ENCODE peak calls at places on chromosomes 13 and 19, in eight cellular contexts. One of them, this sample, is unnamed.
A peak's percentile ranks its signal among the peaks of the same experiment; 100 is the strongest.

GRCh38 chr13:99385161-99385560 is 78.0 kb upstream of the GPR183 start:
- DNase-seq in HEK293T: no peak
- DNase-seq in NCI-H1105: no peak
- DNase-seq in HT-29: no peak
- DNase-seq in NCI-H1930: no peak
- DNase-seq in NCI-H748 treated with DMSO at 0.1 percent for 48 hours: no peak
- DNase-seq in lung: no peak
- DNase-seq in LHCN-M2: no peak
- DNase-seq in this sample: no peak

GRCh38 chr19:33350538-33351309 is 22.8 kb upstream of the CEBPG start:
- DNase-seq in HEK293T: no peak
- DNase-seq in NCI-H1105: no peak
- DNase-seq in HT-29: no peak
- DNase-seq in NCI-H1930: no peak
- DNase-seq in NCI-H748 treated with DMSO at 0.1 percent for 48 hours: no peak
- DNase-seq in lung: no peak
- DNase-seq in LHCN-M2: peak; percentile 77
- DNase-seq in this sample: no peak

GRCh38 chr19:18473706-18474087 is 35.8 kb upstream of the ISYNA1 start:
- DNase-seq in HEK293T: no peak
- DNase-seq in NCI-H1105: no peak
- DNase-seq in HT-29: no peak
- DNase-seq in NCI-H1930: no peak
- DNase-seq in NCI-H748 treated with DMSO at 0.1 percent for 48 hours: no peak
- DNase-seq in lung: no peak
- DNase-seq in LHCN-M2: no peak
- DNase-seq in this sample: no peak

GRCh38 chr13:48840366-48840765 is 135.3 kb upstream of the FNDC3A start:
- DNase-seq in HEK293T: no peak
- DNase-seq in NCI-H1105: no peak
- DNase-seq in HT-29: no peak
- DNase-seq in NCI-H1930: no peak
- DNase-seq in NCI-H748 treated with DMSO at 0.1 percent for 48 hours: no peak
- DNase-seq in lung: no peak
- DNase-seq in LHCN-M2: no peak
- DNase-seq in this sample: no peak

GRCh38 chr19:33501957-33502356 is 19.6 kb downstream of the PEPD start:
- DNase-seq in HEK293T: no peak
- DNase-seq in NCI-H1105: no peak
- DNase-seq in HT-29: no peak
- DNase-seq in NCI-H1930: no peak
- DNase-seq in NCI-H748 treated with DMSO at 0.1 percent for 48 hours: no peak
- DNase-seq in lung: no peak
- DNase-seq in LHCN-M2: no peak
- DNase-seq in this sample: no peak

GRCh38 chr13:40651866-40652587 is 14.4 kb downstream of the FOXO1 start:
- DNase-seq in HEK293T: no peak
- DNase-seq in NCI-H1105: no peak
- DNase-seq in HT-29: no peak
- DNase-seq in NCI-H1930: no peak
- DNase-seq in NCI-H748 treated with DMSO at 0.1 percent for 48 hours: no peak
- DNase-seq in lung: no peak
- DNase-seq in LHCN-M2: no peak
- DNase-seq in this sample: no peak

GRCh38 chr13:59771272-59771671 is 392.5 kb downstream of the DIAPH3 start:
- DNase-seq in HEK293T: no peak
- DNase-seq in NCI-H1105: no peak
- DNase-seq in HT-29: peak; percentile 38
- DNase-seq in NCI-H1930: no peak
- DNase-seq in NCI-H748 treated with DMSO at 0.1 percent for 48 hours: no peak
- DNase-seq in lung: no peak
- DNase-seq in LHCN-M2: peak; percentile 19
- DNase-seq in this sample: peak; percentile 4

GRCh38 chr19:2529473-2529918 is 53.6 kb downstream of the GADD45B start:
- DNase-seq in HEK293T: no peak
- DNase-seq in NCI-H1105: no peak
- DNase-seq in HT-29: peak; percentile 57
- DNase-seq in NCI-H1930: no peak
- DNase-seq in NCI-H748 treated with DMSO at 0.1 percent for 48 hours: no peak
- DNase-seq in lung: no peak
- DNase-seq in LHCN-M2: peak; percentile 94
- DNase-seq in this sample: no peak

GRCh38 chr13:30607908-30608307 is 9.8 kb upstream of the USPL1 start:
- DNase-seq in HEK293T: no peak
- DNase-seq in NCI-H1105: no peak
- DNase-seq in HT-29: no peak
- DNase-seq in NCI-H1930: no peak
- DNase-seq in NCI-H748 treated with DMSO at 0.1 percent for 48 hours: peak; percentile 47
- DNase-seq in lung: peak; percentile 55
- DNase-seq in LHCN-M2: peak; percentile 50
- DNase-seq in this sample: no peak

GRCh38 chr19:47573076-47574026 is at the start of gene ZNF541:
- DNase-seq in HEK293T: no peak
- DNase-seq in NCI-H1105: no peak
- DNase-seq in HT-29: no peak
- DNase-seq in NCI-H1930: peak; percentile 60
- DNase-seq in NCI-H748 treated with DMSO at 0.1 percent for 48 hours: no peak
- DNase-seq in lung: peak; percentile 38
- DNase-seq in LHCN-M2: no peak
- DNase-seq in this sample: peak; percentile 70

GRCh38 chr19:55452381-55453325 is 8.8 kb downstream of the ISOC2 start:
- DNase-seq in HEK293T: peak; percentile 88
- DNase-seq in NCI-H1105: peak; percentile 93
- DNase-seq in HT-29: peak; percentile 27
- DNase-seq in NCI-H1930: peak; percentile 94
- DNase-seq in NCI-H748 treated with DMSO at 0.1 percent for 48 hours: peak; percentile 96
- DNase-seq in lung: peak; percentile 68
- DNase-seq in LHCN-M2: peak; percentile 69
- DNase-seq in this sample: peak; percentile 99

GRCh38 chr19:14528419-14529253 is 758 bp upstream of the TECR start:
- DNase-seq in HEK293T: no peak
- DNase-seq in NCI-H1105: no peak
- DNase-seq in HT-29: no peak
- DNase-seq in NCI-H1930: no peak
- DNase-seq in NCI-H748 treated with DMSO at 0.1 percent for 48 hours: no peak
- DNase-seq in lung: no peak
- DNase-seq in LHCN-M2: no peak
- DNase-seq in this sample: no peak

GRCh38 chr19:38977445-38978314 is 2.1 kb upstream of the FBXO17 start:
- DNase-seq in HEK293T: no peak
- DNase-seq in NCI-H1105: no peak
- DNase-seq in HT-29: no peak
- DNase-seq in NCI-H1930: no peak
- DNase-seq in NCI-H748 treated with DMSO at 0.1 percent for 48 hours: no peak
- DNase-seq in lung: no peak
- DNase-seq in LHCN-M2: no peak
- DNase-seq in this sample: no peak

GRCh38 chr19:13212759-13213330 is 62.6 kb downstream of the IER2 start:
- DNase-seq in HEK293T: peak; percentile 75
- DNase-seq in NCI-H1105: no peak
- DNase-seq in HT-29: peak; percentile 66
- DNase-seq in NCI-H1930: no peak
- DNase-seq in NCI-H748 treated with DMSO at 0.1 percent for 48 hours: no peak
- DNase-seq in lung: peak; percentile 59
- DNase-seq in LHCN-M2: peak; percentile 59
- DNase-seq in this sample: peak; percentile 88

GRCh38 chr19:11092181-11092538 is 2.9 kb downstream of the LDLR start:
- DNase-seq in HEK293T: no peak
- DNase-seq in NCI-H1105: no peak
- DNase-seq in HT-29: no peak
- DNase-seq in NCI-H1930: no peak
- DNase-seq in NCI-H748 treated with DMSO at 0.1 percent for 48 hours: no peak
- DNase-seq in lung: no peak
- DNase-seq in LHCN-M2: peak; percentile 66
- DNase-seq in this sample: no peak

GRCh38 chr13:100828226-100828625 is 153.6 kb upstream of the TMTC4 start:
- DNase-seq in HEK293T: peak; percentile 8
- DNase-seq in NCI-H1105: no peak
- DNase-seq in HT-29: peak; percentile 18
- DNase-seq in NCI-H1930: no peak
- DNase-seq in NCI-H748 treated with DMSO at 0.1 percent for 48 hours: peak; percentile 9
- DNase-seq in lung: no peak
- DNase-seq in LHCN-M2: no peak
- DNase-seq in this sample: no peak

GRCh38 chr13:111384441-111385181 is 64.2 kb downstream of the TEX29 start:
- DNase-seq in HEK293T: no peak
- DNase-seq in NCI-H1105: no peak
- DNase-seq in HT-29: no peak
- DNase-seq in NCI-H1930: no peak
- DNase-seq in NCI-H748 treated with DMSO at 0.1 percent for 48 hours: peak; percentile 51
- DNase-seq in lung: no peak
- DNase-seq in LHCN-M2: no peak
- DNase-seq in this sample: no peak

GRCh38 chr13:34900288-34900739 is 41.8 kb upstream of the NBEA start:
- DNase-seq in HEK293T: no peak
- DNase-seq in NCI-H1105: no peak
- DNase-seq in HT-29: no peak
- DNase-seq in NCI-H1930: no peak
- DNase-seq in NCI-H748 treated with DMSO at 0.1 percent for 48 hours: no peak
- DNase-seq in lung: no peak
- DNase-seq in LHCN-M2: no peak
- DNase-seq in this sample: no peak

GRCh38 chr13:83666126-83666525 is 216.1 kb downstream of the SLITRK1 start:
- DNase-seq in HEK293T: no peak
- DNase-seq in NCI-H1105: no peak
- DNase-seq in HT-29: no peak
- DNase-seq in NCI-H1930: no peak
- DNase-seq in NCI-H748 treated with DMSO at 0.1 percent for 48 hours: no peak
- DNase-seq in lung: no peak
- DNase-seq in LHCN-M2: peak; percentile 11
- DNase-seq in this sample: no peak

GRCh38 chr13:44313674-44314073 is 60.0 kb upstream of the SERP2 start:
- DNase-seq in HEK293T: no peak
- DNase-seq in NCI-H1105: no peak
- DNase-seq in HT-29: peak; percentile 77
- DNase-seq in NCI-H1930: no peak
- DNase-seq in NCI-H748 treated with DMSO at 0.1 percent for 48 hours: no peak
- DNase-seq in lung: no peak
- DNase-seq in LHCN-M2: peak; percentile 95
- DNase-seq in this sample: peak; percentile 9

GRCh38 chr13:51632643-51633357 is 48.5 kb downstream of the WDFY2 start:
- DNase-seq in HEK293T: no peak
- DNase-seq in NCI-H1105: no peak
- DNase-seq in HT-29: no peak
- DNase-seq in NCI-H1930: no peak
- DNase-seq in NCI-H748 treated with DMSO at 0.1 percent for 48 hours: no peak
- DNase-seq in lung: no peak
- DNase-seq in LHCN-M2: no peak
- DNase-seq in this sample: no peak

GRCh38 chr13:34254366-34254765 is 436.4 kb downstream of the RFC3 start:
- DNase-seq in HEK293T: no peak
- DNase-seq in NCI-H1105: no peak
- DNase-seq in HT-29: no peak
- DNase-seq in NCI-H1930: no peak
- DNase-seq in NCI-H748 treated with DMSO at 0.1 percent for 48 hours: no peak
- DNase-seq in lung: no peak
- DNase-seq in LHCN-M2: no peak
- DNase-seq in this sample: no peak

GRCh38 chr13:39263033-39263432 is 224.8 kb downstream of the NHLRC3 start:
- DNase-seq in HEK293T: peak; percentile 66
- DNase-seq in NCI-H1105: peak; percentile 16
- DNase-seq in HT-29: peak; percentile 84
- DNase-seq in NCI-H1930: no peak
- DNase-seq in NCI-H748 treated with DMSO at 0.1 percent for 48 hours: peak; percentile 85
- DNase-seq in lung: no peak
- DNase-seq in LHCN-M2: peak; percentile 37
- DNase-seq in this sample: peak; percentile 40

GRCh38 chr19:49637865-49638350 is 2.0 kb downstream of the RRAS start:
- DNase-seq in HEK293T: no peak
- DNase-seq in NCI-H1105: no peak
- DNase-seq in HT-29: peak; percentile 86
- DNase-seq in NCI-H1930: no peak
- DNase-seq in NCI-H748 treated with DMSO at 0.1 percent for 48 hours: no peak
- DNase-seq in lung: peak; percentile 87
- DNase-seq in LHCN-M2: peak; percentile 79
- DNase-seq in this sample: peak; percentile 71

GRCh38 chr13:36382030-36382429 is 35.8 kb upstream of the SPART start:
- DNase-seq in HEK293T: no peak
- DNase-seq in NCI-H1105: no peak
- DNase-seq in HT-29: no peak
- DNase-seq in NCI-H1930: no peak
- DNase-seq in NCI-H748 treated with DMSO at 0.1 percent for 48 hours: no peak
- DNase-seq in lung: no peak
- DNase-seq in LHCN-M2: peak; percentile 52
- DNase-seq in this sample: no peak

GRCh38 chr13:60162096-60162495 is 1.6 kb downstream of the DIAPH3 start:
- DNase-seq in HEK293T: no peak
- DNase-seq in NCI-H1105: no peak
- DNase-seq in HT-29: no peak
- DNase-seq in NCI-H1930: no peak
- DNase-seq in NCI-H748 treated with DMSO at 0.1 percent for 48 hours: no peak
- DNase-seq in lung: no peak
- DNase-seq in LHCN-M2: peak; percentile 23
- DNase-seq in this sample: no peak

GRCh38 chr19:18842166-18842565 is 10.4 kb downstream of the UPF1 start:
- DNase-seq in HEK293T: no peak
- DNase-seq in NCI-H1105: no peak
- DNase-seq in HT-29: no peak
- DNase-seq in NCI-H1930: no peak
- DNase-seq in NCI-H748 treated with DMSO at 0.1 percent for 48 hours: no peak
- DNase-seq in lung: no peak
- DNase-seq in LHCN-M2: no peak
- DNase-seq in this sample: no peak

GRCh38 chr13:30135351-30135750 is 172.0 kb downstream of the KATNAL1 start:
- DNase-seq in HEK293T: no peak
- DNase-seq in NCI-H1105: no peak
- DNase-seq in HT-29: no peak
- DNase-seq in NCI-H1930: no peak
- DNase-seq in NCI-H748 treated with DMSO at 0.1 percent for 48 hours: no peak
- DNase-seq in lung: no peak
- DNase-seq in LHCN-M2: no peak
- DNase-seq in this sample: no peak

GRCh38 chr19:19822148-19822429 is 539 bp upstream of the ZNF506 start:
- DNase-seq in HEK293T: no peak
- DNase-seq in NCI-H1105: no peak
- DNase-seq in HT-29: no peak
- DNase-seq in NCI-H1930: no peak
- DNase-seq in NCI-H748 treated with DMSO at 0.1 percent for 48 hours: no peak
- DNase-seq in lung: no peak
- DNase-seq in LHCN-M2: no peak
- DNase-seq in this sample: no peak

GRCh38 chr19:11420894-11421606 is 1.9 kb upstream of the RGL3 start:
- DNase-seq in HEK293T: no peak
- DNase-seq in NCI-H1105: peak; percentile 15
- DNase-seq in HT-29: no peak
- DNase-seq in NCI-H1930: no peak
- DNase-seq in NCI-H748 treated with DMSO at 0.1 percent for 48 hours: no peak
- DNase-seq in lung: no peak
- DNase-seq in LHCN-M2: no peak
- DNase-seq in this sample: peak; percentile 16

GRCh38 chr19:16301999-16302694 is 22.5 kb upstream of the KLF2 start:
- DNase-seq in HEK293T: no peak
- DNase-seq in NCI-H1105: no peak
- DNase-seq in HT-29: peak; percentile 10
- DNase-seq in NCI-H1930: no peak
- DNase-seq in NCI-H748 treated with DMSO at 0.1 percent for 48 hours: no peak
- DNase-seq in lung: no peak
- DNase-seq in LHCN-M2: peak; percentile 92
- DNase-seq in this sample: no peak

GRCh38 chr19:47305309-47305751 is 4.3 kb upstream of the C5AR1 start:
- DNase-seq in HEK293T: peak; percentile 84
- DNase-seq in NCI-H1105: peak; percentile 36
- DNase-seq in HT-29: peak; percentile 94
- DNase-seq in NCI-H1930: no peak
- DNase-seq in NCI-H748 treated with DMSO at 0.1 percent for 48 hours: peak; percentile 51
- DNase-seq in lung: peak; percentile 65
- DNase-seq in LHCN-M2: peak; percentile 80
- DNase-seq in this sample: peak; percentile 70